ENCODE peak calls at places on chromosomes 7 and 10, in six cellular contexts. One of them, this sample, is unnamed.

GRCh38 chr10:101216207-101216607 is 13.1 kb downstream of the LBX1 start:
- DNase-seq in neural crest cell: no peak
- DNase-seq in EH: no peak
- DNase-seq in CD4-positive, alpha-beta memory T cell: no peak
- DNase-seq in H9: no peak
- DNase-seq in stimulated activated CD8-positive, alpha-beta memory T cell treated with anti-CD3 and anti-CD28 coated beads, Interleukin-15, amount 100 ng/mL, for 24 hours: no peak
- DNase-seq in this sample: no peak

GRCh38 chr7:41010967-41011366 is 691.9 kb downstream of the INHBA start:
- DNase-seq in EH: peak
- DNase-seq in H9: no peak
- DNase-seq in neural crest cell: no peak
- DNase-seq in CD4-positive, alpha-beta memory T cell: no peak
- DNase-seq in stimulated activated CD8-positive, alpha-beta memory T cell treated with anti-CD3 and anti-CD28 coated beads, Interleukin-15, amount 100 ng/mL, for 24 hours: no peak
- DNase-seq in this sample: no peak

GRCh38 chr7:29884399-29885272 is 78.3 kb downstream of the WIPF3 start:
- DNase-seq in neural crest cell: no peak
- DNase-seq in EH: no peak
- DNase-seq in CD4-positive, alpha-beta memory T cell: no peak
- DNase-seq in H9: peak
- DNase-seq in stimulated activated CD8-positive, alpha-beta memory T cell treated with anti-CD3 and anti-CD28 coated beads, Interleukin-15, amount 100 ng/mL, for 24 hours: no peak
- DNase-seq in this sample: no peak

GRCh38 chr7:76281006-76281705 is 21.3 kb upstream of the HSPB1 start:
- DNase-seq in stimulated activated CD8-positive, alpha-beta memory T cell treated with anti-CD3 and anti-CD28 coated beads, Interleukin-15, amount 100 ng/mL, for 24 hours: no peak
- DNase-seq in neural crest cell: no peak
- DNase-seq in CD4-positive, alpha-beta memory T cell: no peak
- DNase-seq in H9: no peak
- DNase-seq in EH: no peak
- DNase-seq in this sample: no peak

GRCh38 chr7:39631736-39632304 is 8.4 kb downstream of the RALA start:
- DNase-seq in stimulated activated CD8-positive, alpha-beta memory T cell treated with anti-CD3 and anti-CD28 coated beads, Interleukin-15, amount 100 ng/mL, for 24 hours: no peak
- DNase-seq in neural crest cell: no peak
- DNase-seq in H9: no peak
- DNase-seq in CD4-positive, alpha-beta memory T cell: no peak
- DNase-seq in EH: no peak
- DNase-seq in this sample: no peak

GRCh38 chr7:28993371-28993770 is 35.2 kb upstream of the TRIL start:
- DNase-seq in CD4-positive, alpha-beta memory T cell: no peak
- DNase-seq in neural crest cell: no peak
- DNase-seq in H9: no peak
- DNase-seq in stimulated activated CD8-positive, alpha-beta memory T cell treated with anti-CD3 and anti-CD28 coated beads, Interleukin-15, amount 100 ng/mL, for 24 hours: no peak
- DNase-seq in EH: no peak
- DNase-seq in this sample: no peak

GRCh38 chr7:81507231-81507630 is 262.6 kb downstream of the HGF start:
- DNase-seq in EH: no peak
- DNase-seq in H9: no peak
- DNase-seq in neural crest cell: no peak
- DNase-seq in stimulated activated CD8-positive, alpha-beta memory T cell treated with anti-CD3 and anti-CD28 coated beads, Interleukin-15, amount 100 ng/mL, for 24 hours: no peak
- DNase-seq in CD4-positive, alpha-beta memory T cell: no peak
- DNase-seq in this sample: no peak

GRCh38 chr10:73248259-73248724 is 1.2 kb upstream of the DNAJC9 start:
- DNase-seq in H9: no peak
- DNase-seq in neural crest cell: no peak
- DNase-seq in EH: peak
- DNase-seq in stimulated activated CD8-positive, alpha-beta memory T cell treated with anti-CD3 and anti-CD28 coated beads, Interleukin-15, amount 100 ng/mL, for 24 hours: no peak
- DNase-seq in CD4-positive, alpha-beta memory T cell: no peak
- DNase-seq in this sample: no peak

GRCh38 chr7:37942934-37943610 is 22.6 kb downstream of the EPDR1 start:
- DNase-seq in neural crest cell: peak
- DNase-seq in CD4-positive, alpha-beta memory T cell: no peak
- DNase-seq in EH: no peak
- DNase-seq in stimulated activated CD8-positive, alpha-beta memory T cell treated with anti-CD3 and anti-CD28 coated beads, Interleukin-15, amount 100 ng/mL, for 24 hours: no peak
- DNase-seq in H9: peak
- DNase-seq in this sample: no peak

GRCh38 chr10:119526149-119526548 is 16.4 kb downstream of the RGS10 start:
- DNase-seq in CD4-positive, alpha-beta memory T cell: no peak
- DNase-seq in stimulated activated CD8-positive, alpha-beta memory T cell treated with anti-CD3 and anti-CD28 coated beads, Interleukin-15, amount 100 ng/mL, for 24 hours: no peak
- DNase-seq in EH: no peak
- DNase-seq in neural crest cell: no peak
- DNase-seq in H9: no peak
- DNase-seq in this sample: no peak

GRCh38 chr7:20450473-20450872 is 119.8 kb downstream of the ITGB8 start:
- DNase-seq in EH: no peak
- DNase-seq in stimulated activated CD8-positive, alpha-beta memory T cell treated with anti-CD3 and anti-CD28 coated beads, Interleukin-15, amount 100 ng/mL, for 24 hours: no peak
- DNase-seq in H9: no peak
- DNase-seq in neural crest cell: no peak
- DNase-seq in CD4-positive, alpha-beta memory T cell: no peak
- DNase-seq in this sample: no peak

GRCh38 chr10:89281606-89282395 is 20.0 kb upstream of the IFIT2 start:
- DNase-seq in EH: peak
- DNase-seq in neural crest cell: no peak
- DNase-seq in stimulated activated CD8-positive, alpha-beta memory T cell treated with anti-CD3 and anti-CD28 coated beads, Interleukin-15, amount 100 ng/mL, for 24 hours: no peak
- DNase-seq in H9: no peak
- DNase-seq in CD4-positive, alpha-beta memory T cell: no peak
- DNase-seq in this sample: no peak

GRCh38 chr10:15112657-15113056 is 15.5 kb downstream of the RPP38 start:
- DNase-seq in CD4-positive, alpha-beta memory T cell: no peak
- DNase-seq in neural crest cell: no peak
- DNase-seq in EH: no peak
- DNase-seq in H9: peak
- DNase-seq in stimulated activated CD8-positive, alpha-beta memory T cell treated with anti-CD3 and anti-CD28 coated beads, Interleukin-15, amount 100 ng/mL, for 24 hours: no peak
- DNase-seq in this sample: peak

This sample was measured in stimulated activated naive CD4-positive, alpha-beta T cell treated with Interleukin-2 at 50 U/mL for 16 hours.